ENCODE peak calls at places on chromosomes 4 and X, in four cellular contexts. D, V, Q and T are unnamed samples.

GRCh38 chr4:172173206-172173605 is 360.0 kb downstream of the GALNTL6 start:
- DNase-seq in D (no peak), V (no peak), Q (no peak), T (no peak)

GRCh38 chr4:74148205-74148604 is 9.7 kb upstream of the MTHFD2L start:
- DNase-seq in D (no peak), V (no peak), Q (no peak), T (no peak)

GRCh38 chrX:19515615-19516105 is 352 bp upstream of the MAP3K15 start:
- DNase-seq in D (no peak), V (no peak), Q (no peak), T (no peak)

GRCh38 chr4:161525121-161525520 is 638.7 kb downstream of the FSTL5 start:
- DNase-seq in D (no peak), V (no peak), Q (no peak), T (no peak)

GRCh38 chrX:154531626-154532025 is 15.0 kb downstream of the G6PD start:
- DNase-seq in D (no peak), V (no peak), Q (peak; percentile 44), T (no peak)

GRCh38 chr4:89788243-89789072 is 48.5 kb downstream of the SNCA start:
- DNase-seq in D (no peak), V (peak; percentile 15), Q (peak; percentile 30), T (no peak)

GRCh38 chr4:13654158-13654797 is 26.8 kb upstream of the BOD1L1 start:
- DNase-seq in D (no peak), V (peak; percentile 65), Q (peak; percentile 79), T (peak; percentile 77)

GRCh38 chrX:36159254-36159653 is 239.7 kb downstream of the CFAP47 start:
- DNase-seq in D (no peak), V (no peak), Q (no peak), T (no peak)

GRCh38 chrX:139930923-139931645 is 1.8 kb downstream of the ATP11C start:
- DNase-seq in D (no peak), V (no peak), Q (no peak), T (peak; percentile 44)

GRCh38 chr4:28093071-28093470 is 1232.4 kb downstream of the STIM2 start:
- DNase-seq in D (no peak), V (no peak), Q (no peak), T (no peak)

GRCh38 chrX:14039344-14039743 is 9.7 kb upstream of the GEMIN8 start:
- DNase-seq in D (no peak), V (no peak), Q (peak; percentile 45), T (peak; percentile 63)

GRCh38 chr4:48799157-48799556 is 19.1 kb upstream of the FRYL start:
- DNase-seq in D (no peak), V (no peak), Q (no peak), T (peak; percentile 33)

GRCh38 chr4:124863039-124863545 is 150.6 kb upstream of the ANKRD50 start:
- DNase-seq in D (no peak), V (no peak), Q (no peak), T (no peak)

GRCh38 chrX:109732319-109732779 is 708 bp downstream of the ACSL4 start:
- DNase-seq in D (no peak), V (peak; percentile 39), Q (no peak), T (peak; percentile 33)

GRCh38 chr4:1855334-1856070 is 454 bp downstream of the LETM1 start:
- DNase-seq in D (no peak), V (no peak), Q (no peak), T (peak; percentile 42)

GRCh38 chr4:39464886-39465501 is 6.1 kb downstream of the LIAS start:
- DNase-seq in D (no peak), V (peak; percentile 65), Q (no peak), T (no peak)

GRCh38 chrX:44063611-44064010 is 90.4 kb upstream of the NDP start:
- DNase-seq in D (no peak), V (no peak), Q (no peak), T (no peak)

GRCh38 chr4:3221996-3222395 is 27.0 kb upstream of the MSANTD1 start:
- DNase-seq in D (no peak), V (no peak), Q (no peak), T (no peak)
- H3K4me3 ChIP-seq in D (no peak overlapping the region), V (no peak overlapping the region), Q (no peak overlapping the region), T (no peak overlapping the region)

DNA sequence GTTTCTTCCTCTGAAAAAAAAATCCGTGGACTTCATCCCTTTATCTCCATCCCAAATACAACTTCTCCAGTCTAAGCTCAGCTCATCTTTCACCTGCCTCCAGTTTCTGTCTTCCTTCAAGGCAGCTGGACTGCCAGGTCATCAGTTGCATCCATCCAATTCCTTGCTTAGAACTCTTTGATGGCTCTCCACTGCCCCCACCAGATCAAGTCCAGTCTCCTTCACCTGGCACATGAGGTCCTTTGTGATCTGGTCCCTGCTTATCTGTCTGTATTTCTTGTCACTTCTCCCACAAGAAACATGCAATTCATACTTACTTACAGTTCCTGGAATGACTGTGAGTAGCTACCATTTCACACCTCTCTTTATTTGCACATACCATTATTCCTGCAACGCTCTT is 33.8 kb downstream of the OTUD6A start:
- DNase-seq in D (no peak), V (no peak), Q (no peak), T (no peak)
- TF ChIP-seq CTCF in D (no peak), V (no peak), Q (no peak), T (no peak)

DNA sequence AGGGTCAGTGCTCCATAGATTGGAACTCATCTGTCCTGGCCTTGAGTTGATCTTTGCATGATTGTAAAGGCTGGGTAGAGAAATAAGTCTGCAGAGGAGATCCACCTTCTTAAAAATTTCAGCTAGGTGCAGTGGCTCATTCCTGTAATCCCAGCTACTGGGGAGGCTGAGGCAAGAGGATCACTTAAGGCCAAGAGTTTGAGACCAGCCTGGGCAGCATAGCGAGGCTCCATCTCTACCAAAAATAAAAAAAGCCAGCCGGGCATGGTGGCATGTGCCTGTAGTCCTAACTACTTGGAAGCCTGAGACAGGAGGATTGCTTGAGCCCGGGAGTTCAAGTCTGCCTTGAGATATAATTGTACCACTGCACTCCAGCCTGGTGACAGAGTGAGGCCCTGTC is 476 bp upstream of the CXCR3 start:
- DNase-seq in D (no peak), V (no peak), Q (no peak), T (no peak)
- H3K4me3 ChIP-seq in D (no peak overlapping the region), V (no peak overlapping the region), Q (no peak overlapping the region), T (peak overlapping the region; percentile 63)

GRCh38 chr4:175412744-175413143 is 399.3 kb downstream of the GPM6A start:
- DNase-seq in D (no peak), V (peak; percentile 32), Q (no peak), T (no peak)
- TF ChIP-seq CTCF in D (no peak), V (no peak), Q (no peak), T (no peak)

GRCh38 chr4:147985376-147985775 is 253.5 kb downstream of the ARHGAP10 start:
- DNase-seq in D (no peak), V (no peak), Q (no peak), T (no peak)
- H3K4me3 ChIP-seq in D (no peak overlapping the region), V (no peak overlapping the region), Q (no peak overlapping the region), T (no peak overlapping the region)

DNA sequence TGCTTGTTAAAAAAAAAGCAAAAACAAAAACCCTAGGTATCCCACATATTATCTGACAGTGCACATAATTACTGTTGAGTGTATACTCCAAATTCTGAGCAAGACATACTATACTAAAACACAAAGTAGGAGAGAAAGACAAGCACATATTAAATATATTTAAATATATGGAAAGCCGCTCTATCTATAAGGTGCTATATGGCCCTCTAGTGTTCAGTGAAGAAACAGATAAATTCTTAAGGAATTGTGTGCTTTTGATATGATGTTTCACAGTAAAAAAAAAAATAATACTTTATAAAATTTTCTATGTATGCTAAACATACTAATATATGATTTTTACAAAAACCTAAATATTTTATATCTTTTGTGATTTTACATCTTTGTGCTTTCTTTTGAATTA is 137.8 kb downstream of the FBXW7 start:
- DNase-seq in D (no peak), V (no peak), Q (no peak), T (no peak)
- TF ChIP-seq CTCF in D (peak; percentile 13), V (peak; percentile 30), Q (no peak), T (no peak)

GRCh38 chr4:181289203-181289602 is 954.0 kb upstream of the TENM3 start:
- DNase-seq in D (no peak), V (no peak), Q (no peak), T (no peak)
- H3K4me3 ChIP-seq in D (no peak overlapping the region), V (no peak overlapping the region), Q (no peak overlapping the region), T (no peak overlapping the region)